ENCODE peak calls at places on chromosome 15, in five cellular contexts. B is psoas muscle, Y is BE2C, H is IMR-90, X is vagina. S is an unnamed sample.

GRCh38 chr15:52417501-52417900 is 111.2 kb downstream of the MYO5A start:
- DNase-seq in B (no peak), Y (peak; percentile 62), H (peak; percentile 34), X (no peak), S (no peak)

GRCh38 chr15:79943820-79944219 is 27.2 kb downstream of the BCL2A1 start:
- DNase-seq in B (no peak), Y (no peak), H (peak; percentile 92), X (no peak), S (no peak)

GRCh38 chr15:52067545-52067926 is 45.0 kb downstream of the BCL2L10 start:
- DNase-seq in B (no peak), Y (no peak), H (no peak), X (no peak), S (no peak)

GRCh38 chr15:72306211-72306785 is 13.7 kb downstream of the CELF6 start:
- DNase-seq in B (no peak), Y (no peak), H (peak; percentile 32), X (no peak), S (peak; percentile 65)

GRCh38 chr15:62941719-62942118 is 100.8 kb upstream of the TPM1 start:
- DNase-seq in B (no peak), Y (no peak), H (peak; percentile 52), X (no peak), S (no peak)

GRCh38 chr15:53454843-53455721 is 304.4 kb downstream of the WDR72 start:
- DNase-seq in B (no peak), Y (no peak), H (no peak), X (no peak), S (no peak)

GRCh38 chr15:43293402-43293801 is 26.7 kb upstream of the TGM5 start:
- DNase-seq in B (no peak), Y (peak; percentile 35), H (no peak), X (no peak), S (no peak)

GRCh38 chr15:70855764-70856163 is 1.8 kb upstream of the LARP6 start:
- DNase-seq in B (no peak), Y (no peak), H (peak; percentile 22), X (no peak), S (no peak)

GRCh38 chr15:71114066-71114680 is 1.1 kb upstream of the THSD4 start:
- DNase-seq in B (no peak), Y (no peak), H (no peak), X (no peak), S (no peak)

GRCh38 chr15:88194162-88194561 is 62.4 kb downstream of the NTRK3 start:
- DNase-seq in B (no peak), Y (no peak), H (no peak), X (no peak), S (no peak)

GRCh38 chr15:27268923-27269322 is 297.9 kb downstream of the GABRG3 start:
- DNase-seq in B (no peak), Y (no peak), H (no peak), X (no peak), S (no peak)

GRCh38 chr15:67126551-67127333 is 61.3 kb downstream of the SMAD3 start:
- DNase-seq in B (no peak), Y (no peak), H (no peak), X (no peak), S (no peak)

GRCh38 chr15:45276851-45277250 is 24.8 kb downstream of the SLC28A2 start:
- DNase-seq in B (no peak), Y (no peak), H (peak; percentile 21), X (no peak), S (peak; percentile 58)

GRCh38 chr15:35444557-35445204 is 101.3 kb downstream of the DPH6 start:
- DNase-seq in B (no peak), Y (peak; percentile 25), H (peak; percentile 63), X (no peak), S (peak; percentile 62)

GRCh38 chr15:56149071-56149470 is 94.6 kb downstream of the RFX7 start:
- DNase-seq in B (no peak), Y (no peak), H (peak; percentile 33), X (no peak), S (no peak)

GRCh38 chr15:78316211-78317077 is 17.0 kb upstream of the SKIC8 start:
- DNase-seq in B (no peak), Y (no peak), H (no peak), X (no peak), S (peak; percentile 28)

GRCh38 chr15:78950906-78951840 is 6.3 kb upstream of the CTSH start:
- DNase-seq in B (no peak), Y (no peak), H (peak; percentile 48), X (no peak), S (no peak)

GRCh38 chr15:29018983-29019875 is 133.5 kb downstream of the APBA2 start:
- DNase-seq in B (no peak), Y (no peak), H (no peak), X (no peak), S (no peak)

GRCh38 chr15:68843425-68844311 is 23.0 kb upstream of the ANP32A start:
- DNase-seq in B (no peak), Y (peak; percentile 37), H (no peak), X (no peak), S (peak; percentile 47)

GRCh38 chr15:79376383-79376782 is 55.8 kb upstream of the MINAR1 start:
- DNase-seq in B (no peak), Y (no peak), H (no peak), X (no peak), S (no peak)

GRCh38 chr15:69782809-69783208 is 314.9 kb downstream of the TLE3 start:
- DNase-seq in B (no peak), Y (peak; percentile 74), H (no peak), X (peak; percentile 14), S (no peak)

GRCh38 chr15:81792646-81793045 is 253.2 kb downstream of the MEX3B start:
- DNase-seq in B (no peak), Y (no peak), H (no peak), X (no peak), S (no peak)

GRCh38 chr15:49093252-49094105 is 47.2 kb upstream of the SECISBP2L start:
- DNase-seq in B (no peak), Y (no peak), H (no peak), X (no peak), S (no peak)

GRCh38 chr15:96390986-96391385 is 60.5 kb downstream of the NR2F2 start:
- DNase-seq in B (no peak), Y (no peak), H (no peak), X (no peak), S (no peak)

GRCh38 chr15:79168922-79169322 is 78.3 kb upstream of the RASGRF1 start:
- DNase-seq in B (no peak), Y (peak; percentile 75), H (no peak), X (peak; percentile 46), S (peak; percentile 37)

GRCh38 chr15:68730491-68731317 is 90.0 kb downstream of the ANP32A start:
- DNase-seq in B (no peak), Y (peak; percentile 47), H (peak; percentile 51), X (no peak), S (peak; percentile 78)

DNA sequence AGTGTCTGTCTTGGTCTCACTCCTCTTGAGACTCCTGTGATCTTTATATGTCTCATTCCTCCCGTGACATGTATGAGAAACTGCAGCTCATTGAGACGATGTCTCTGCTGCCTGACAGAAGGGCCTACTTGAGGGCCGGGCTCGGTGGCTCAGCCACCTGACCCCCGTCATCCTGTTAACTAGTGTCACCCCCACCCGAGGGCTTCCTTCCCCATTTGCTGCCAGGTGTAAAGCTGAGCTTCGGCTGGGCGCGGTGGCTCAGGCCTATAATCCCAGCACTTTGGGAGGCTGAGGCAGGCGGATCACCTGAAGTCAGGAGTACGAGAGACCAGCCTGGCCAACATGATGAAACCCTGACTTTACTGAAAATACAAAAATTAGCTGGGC is 12.7 kb downstream of the SEMA4B start:
- DNase-seq in B (no peak), Y (no peak), H (no peak), X (no peak), S (no peak)
- H3K4me1 ChIP-seq in B (no peaks in the 10 kb centered on the region), Y (peaks cover 24% of the 10 kb centered on the region), H (peaks cover 6% of the 10 kb centered on the region), X (peaks cover 60% of the 10 kb centered on the region), S (peaks cover 34% of the 10 kb centered on the region)

GRCh38 chr15:99436472-99437314 is 129.1 kb upstream of the MEF2A start:
- DNase-seq in B (no peak), Y (peak; percentile 3), H (no peak), X (no peak), S (no peak)

GRCh38 chr15:99438691-99439523 is 126.9 kb upstream of the MEF2A start:
- DNase-seq in B (no peak), Y (peak; percentile 3), H (no peak), X (no peak), S (no peak)

GRCh38 chr15:99437315-99438221 is 128.2 kb upstream of the MEF2A start:
- DNase-seq in B (no peak), Y (peak; percentile 3), H (no peak), X (no peak), S (no peak)

GRCh38 chr15:99439524-99439835 is 126.3 kb upstream of the MEF2A start:
- DNase-seq in B (no peak), Y (peak; percentile 1), H (no peak), X (no peak), S (no peak)

GRCh38 chr15:99438222-99438592 is 127.6 kb upstream of the MEF2A start:
- DNase-seq in B (no peak), Y (peak; percentile 3), H (no peak), X (no peak), S (no peak)
- H3K4me1 ChIP-seq in B (peaks cover 31% of the 10 kb centered on the region), Y (no peaks in the 10 kb centered on the region), H (peaks cover 16% of the 10 kb centered on the region), X (peaks cover 68% of the 10 kb centered on the region), S (peaks cover 12% of the 10 kb centered on the region)

DNA sequence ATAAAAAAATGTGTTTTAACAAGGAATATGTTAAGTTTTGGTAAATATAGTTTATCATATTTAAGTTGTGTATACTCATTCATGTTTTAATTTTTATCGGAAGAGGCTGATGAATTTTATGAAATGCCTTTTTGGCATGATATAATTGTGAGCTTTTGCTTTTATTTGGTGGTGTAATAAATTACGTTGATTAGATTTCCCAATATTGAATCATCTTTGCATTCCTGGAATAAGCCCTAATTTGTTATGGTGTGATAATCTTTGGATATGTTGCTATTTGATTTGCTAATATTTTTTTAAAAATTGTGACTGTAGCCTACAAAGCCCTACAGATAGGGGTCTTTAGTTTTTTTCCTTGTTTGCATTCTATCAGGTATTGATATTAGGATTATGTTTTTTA is 107.4 kb downstream of the IGF1R start:
- DNase-seq in B (no peak), Y (no peak), H (no peak), X (no peak), S (no peak)
- H3K4me1 ChIP-seq in B (peaks cover 33% of the 10 kb centered on the region), Y (peaks cover 12% of the 10 kb centered on the region), H (peaks cover 14% of the 10 kb centered on the region), X (peaks cover 74% of the 10 kb centered on the region), S (peaks cover 19% of the 10 kb centered on the region)

GRCh38 chr15:85475711-85476110 is 95.3 kb downstream of the AKAP13 start:
- DNase-seq in B (no peak), Y (no peak), H (no peak), X (no peak), S (no peak)
- H3K4me1 ChIP-seq in B (peaks cover 16% of the 10 kb centered on the region), Y (peaks cover 5% of the 10 kb centered on the region), H (peaks cover 19% of the 10 kb centered on the region), X (peaks cover 73% of the 10 kb centered on the region), S (peaks cover 80% of the 10 kb centered on the region)

GRCh38 chr15:37452498-37452897 is 352.1 kb upstream of the MEIS2 start:
- DNase-seq in B (no peak), Y (no peak), H (no peak), X (no peak), S (no peak)
- H3K4me1 ChIP-seq in B (no peaks in the 10 kb centered on the region), Y (no peaks in the 10 kb centered on the region), H (no peaks in the 10 kb centered on the region), X (no peaks in the 10 kb centered on the region), S (no peaks in the 10 kb centered on the region)